ENCODE peak calls at places on chromosomes 5 and 9, in five cellular contexts. U is astrocyte of the spinal cord, K is D721Med, Z is spleen, B is prostate gland. F is an unnamed sample.

GRCh38 chr5:74412064-74412463 is 228.5 kb downstream of the ENC1 start:
- DNase-seq in U (no peak), K (no peak), Z (no peak), B (no peak), F (no peak)

GRCh38 chr9:78982849-78983248 is 588.9 kb upstream of the TLE4 start:
- DNase-seq in U (peak), K (no peak), Z (no peak), B (no peak), F (no peak)

GRCh38 chr5:24916863-24917262 is 272.1 kb upstream of the CDH10 start:
- DNase-seq in U (no peak), K (no peak), Z (no peak), B (no peak), F (no peak)

GRCh38 chr5:5422819-5423515 is 490 bp downstream of the ICE1 start:
- DNase-seq in U (no peak), K (no peak), Z (no peak), B (no peak), F (no peak)

GRCh38 chr5:175436403-175436802 is 7.6 kb downstream of the DRD1 start:
- DNase-seq in U (no peak), K (no peak), Z (no peak), B (no peak), F (no peak)

GRCh38 chr9:109498195-109499060 is at the start of gene PTPN3:
- DNase-seq in U (no peak), K (no peak), Z (no peak), B (no peak), F (no peak)

GRCh38 chr5:109388407-109388806 is 21.4 kb downstream of the PJA2 start:
- DNase-seq in U (peak), K (no peak), Z (no peak), B (no peak), F (peak)

GRCh38 chr9:16824545-16825041 is 45.9 kb downstream of the BNC2 start:
- DNase-seq in U (peak), K (no peak), Z (no peak), B (peak), F (peak)

GRCh38 chr5:72363146-72363802 is 43.1 kb downstream of the PTCD2 start:
- DNase-seq in U (peak), K (no peak), Z (no peak), B (no peak), F (peak)

GRCh38 chr9:125472926-125473701 is 211.5 kb downstream of the GAPVD1 start:
- DNase-seq in U (peak), K (no peak), Z (no peak), B (no peak), F (peak)

GRCh38 chr5:151171521-151171920 is 13.9 kb upstream of the ANXA6 start:
- DNase-seq in U (no peak), K (no peak), Z (no peak), B (no peak), F (no peak)

GRCh38 chr9:120920495-120921178 is 6.0 kb downstream of the TRAF1 start:
- DNase-seq in U (no peak), K (no peak), Z (no peak), B (no peak), F (no peak)

GRCh38 chr9:133277467-133277866 is 2.5 kb upstream of the ABO start:
- DNase-seq in U (no peak), K (no peak), Z (no peak), B (no peak), F (no peak)

GRCh38 chr5:61641748-61642565 is 309.9 kb downstream of the ZSWIM6 start:
- DNase-seq in U (no peak), K (no peak), Z (no peak), B (no peak), F (peak)

GRCh38 chr5:53480474-53481353 is at the start of gene FST:
- DNase-seq in U (peak), K (no peak), Z (peak), B (no peak), F (peak)

GRCh38 chr9:134225186-134225585 is 60.8 kb upstream of the RNU6ATAC start:
- DNase-seq in U (no peak), K (no peak), Z (peak), B (no peak), F (no peak)

GRCh38 chr9:80797841-80798688 is 891.3 kb downstream of the TLE1 start:
- DNase-seq in U (peak), K (no peak), Z (no peak), B (peak), F (peak)

GRCh38 chr5:173875189-173875588 is 13.0 kb upstream of the CPEB4 start:
- DNase-seq in U (no peak), K (no peak), Z (no peak), B (no peak), F (no peak)

GRCh38 chr5:116865651-116866050 is 291.0 kb upstream of the SEMA6A start:
- DNase-seq in U (no peak), K (no peak), Z (no peak), B (no peak), F (no peak)

GRCh38 chr9:113328045-113328782 is 11.9 kb downstream of the WDR31 start:
- DNase-seq in U (no peak), K (no peak), Z (no peak), B (no peak), F (no peak)
- TF ChIP-seq CTCF in U (no peak), K (no peak), Z (no peak), B (no peak), F (no peak)

DNA sequence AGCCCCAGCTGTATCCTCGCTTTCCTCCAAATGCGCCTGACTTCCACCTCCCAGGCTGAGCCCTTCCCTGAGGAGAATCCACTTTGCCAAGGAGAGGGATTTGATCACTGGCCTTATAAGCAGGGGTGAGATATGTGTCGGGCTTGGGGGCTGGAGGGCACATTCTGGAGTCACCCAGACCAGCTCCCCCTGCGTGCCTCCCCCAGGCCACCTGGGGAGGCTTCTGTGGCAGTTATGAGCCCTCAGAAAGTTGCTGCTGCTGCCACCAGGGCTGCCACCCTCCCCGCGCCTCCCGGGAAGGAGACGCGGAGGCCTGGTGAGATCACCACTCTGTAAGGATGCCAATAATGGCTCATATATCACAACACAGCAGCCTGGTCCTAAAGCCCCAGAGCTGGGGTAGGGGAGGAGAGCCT is 211.5 kb downstream of the PAPPA start:
- DNase-seq in U (peak), K (no peak), Z (no peak), B (peak), F (peak)
- TF ChIP-seq CTCF in U (peak), K (no peak), Z (no peak), B (no peak), F (peak)

GRCh38 chr9:21993893-21994525 is at the start of gene CDKN2A:
- DNase-seq in U (no peak), K (no peak), Z (peak), B (no peak), F (no peak)
- TF ChIP-seq CTCF in U (no peak), K (no peak), Z (no peak), B (no peak), F (no peak)

GRCh38 chr9:88043647-88044046 is 69.3 kb upstream of the CDK20 start:
- DNase-seq in U (no peak), K (no peak), Z (no peak), B (no peak), F (no peak)

GRCh38 chr9:88037285-88037845 is 63.0 kb upstream of the CDK20 start:
- DNase-seq in U (no peak), K (no peak), Z (no peak), B (no peak), F (no peak)

GRCh38 chr9:88045686-88046085 is 71.4 kb upstream of the CDK20 start:
- DNase-seq in U (no peak), K (no peak), Z (no peak), B (no peak), F (no peak)

GRCh38 chr9:88044200-88044599 is 69.9 kb upstream of the CDK20 start:
- DNase-seq in U (no peak), K (no peak), Z (no peak), B (no peak), F (no peak)

DNA sequence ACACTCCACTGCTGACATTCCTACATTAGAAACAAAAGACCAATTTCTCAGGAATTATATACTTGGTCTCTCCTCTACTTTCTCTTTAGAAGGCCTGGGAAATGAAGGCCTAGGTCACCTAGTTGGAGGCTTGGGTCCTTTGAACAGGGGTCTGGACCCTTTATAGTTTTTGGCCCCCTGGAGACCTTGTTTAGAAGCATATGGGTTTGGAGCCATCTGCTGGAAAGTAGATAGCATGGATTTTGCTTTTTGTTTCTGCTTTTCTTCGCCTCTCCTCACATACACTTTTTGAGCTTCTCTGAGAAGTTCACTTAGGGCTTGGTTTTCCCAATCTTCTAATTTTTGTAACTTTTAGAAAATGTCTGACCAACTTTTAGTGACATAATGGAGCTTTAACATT is 67.1 kb upstream of the CDK20 start:
- DNase-seq in U (no peak), K (no peak), Z (no peak), B (no peak), F (peak)
- TF ChIP-seq CTCF in U (peak), K (peak), Z (no peak), B (peak), F (peak)

GRCh38 chr5:101728933-101729332 is 567.2 kb downstream of the SLCO4C1 start:
- DNase-seq in U (no peak), K (no peak), Z (no peak), B (no peak), F (no peak)
- TF ChIP-seq CTCF in U (peak), K (peak), Z (no peak), B (no peak), F (no peak)

DNA sequence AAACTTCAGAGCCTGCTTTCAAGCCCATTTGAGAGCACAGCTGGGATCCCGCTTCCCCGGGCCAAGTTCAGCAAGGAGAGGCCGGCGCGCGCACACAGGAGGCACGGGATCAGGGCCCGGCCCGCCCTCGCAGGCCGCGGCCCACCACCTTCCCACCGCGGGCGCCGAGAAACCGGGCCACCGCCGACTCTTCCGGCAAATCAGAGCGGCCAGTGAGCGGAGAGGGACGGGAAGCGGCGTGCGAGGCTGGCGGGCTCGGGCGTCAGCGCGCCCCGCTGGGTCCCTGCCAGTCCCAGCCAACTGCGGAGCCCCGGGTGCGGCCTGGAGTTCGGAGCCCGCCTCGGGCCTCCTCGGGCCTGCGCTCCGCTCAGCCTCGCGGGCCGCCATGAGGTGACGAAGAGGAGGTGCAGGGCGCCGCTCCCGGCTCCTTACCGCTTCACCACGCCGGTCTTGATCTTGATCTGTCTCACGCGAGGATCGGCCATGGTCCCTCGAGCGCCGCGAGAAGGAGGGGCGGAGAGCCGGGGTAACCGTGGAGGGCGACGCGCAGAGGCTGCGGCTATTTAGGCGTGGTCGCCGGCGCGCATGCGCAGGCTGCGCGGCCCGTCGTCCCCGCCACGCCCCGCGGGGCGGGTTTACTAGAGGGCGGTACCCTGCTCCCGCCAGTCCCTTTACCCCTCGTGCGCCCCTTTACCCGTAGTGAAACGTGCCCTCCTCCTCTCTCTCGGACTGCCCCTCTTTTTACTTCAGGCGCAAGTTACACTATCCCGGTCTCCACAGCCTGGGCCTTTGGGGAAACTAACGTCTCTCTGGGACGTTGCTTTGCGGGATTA is at the start of gene TBCA:
- DNase-seq in U (peak), K (peak), Z (peak), B (peak), F (peak)
- TF ChIP-seq CTCF in U (no peak), K (no peak), Z (no peak), B (peak), F (peak)

DNA sequence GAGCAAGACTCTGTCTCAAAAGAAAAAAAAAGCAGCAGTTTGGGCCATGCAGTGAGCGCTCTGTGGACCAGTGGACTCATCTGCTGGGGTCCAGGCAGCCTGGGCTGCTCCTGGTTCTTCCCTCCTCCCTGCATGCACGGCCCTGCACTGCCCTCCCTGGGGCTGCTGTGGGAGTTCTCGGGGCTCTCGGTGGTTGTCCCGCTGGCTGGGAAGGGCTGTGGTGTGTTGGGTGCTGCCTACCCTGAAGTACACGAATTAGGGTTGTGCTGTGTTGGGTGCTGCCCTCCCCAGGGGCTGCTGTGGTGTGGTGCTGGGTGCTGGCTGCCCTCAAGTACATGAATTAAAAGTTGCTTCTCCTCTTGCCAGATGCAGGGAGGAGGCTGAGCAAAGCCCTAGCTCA is 18.3 kb upstream of the CLPTM1L start:
- DNase-seq in U (no peak), K (no peak), Z (peak), B (no peak), F (no peak)
- TF ChIP-seq CTCF in U (no peak), K (no peak), Z (no peak), B (no peak), F (no peak)

GRCh38 chr9:124015091-124015660 is 3.6 kb downstream of the LHX2 start:
- DNase-seq in U (no peak), K (no peak), Z (peak), B (no peak), F (no peak)

GRCh38 chr9:124011460-124012301 is at the start of gene LHX2:
- DNase-seq in U (peak), K (peak), Z (peak), B (no peak), F (peak)

GRCh38 chr9:124012368-124013262 is 1.0 kb downstream of the LHX2 start:
- DNase-seq in U (no peak), K (no peak), Z (peak), B (no peak), F (no peak)

GRCh38 chr9:124014355-124015026 is 2.9 kb downstream of the LHX2 start:
- DNase-seq in U (no peak), K (no peak), Z (peak), B (no peak), F (no peak)

GRCh38 chr9:124013263-124014211 is 2.0 kb downstream of the LHX2 start:
- DNase-seq in U (no peak), K (no peak), Z (peak), B (no peak), F (no peak)
- TF ChIP-seq CTCF in U (no peak), K (no peak), Z (no peak), B (no peak), F (no peak)

DNA sequence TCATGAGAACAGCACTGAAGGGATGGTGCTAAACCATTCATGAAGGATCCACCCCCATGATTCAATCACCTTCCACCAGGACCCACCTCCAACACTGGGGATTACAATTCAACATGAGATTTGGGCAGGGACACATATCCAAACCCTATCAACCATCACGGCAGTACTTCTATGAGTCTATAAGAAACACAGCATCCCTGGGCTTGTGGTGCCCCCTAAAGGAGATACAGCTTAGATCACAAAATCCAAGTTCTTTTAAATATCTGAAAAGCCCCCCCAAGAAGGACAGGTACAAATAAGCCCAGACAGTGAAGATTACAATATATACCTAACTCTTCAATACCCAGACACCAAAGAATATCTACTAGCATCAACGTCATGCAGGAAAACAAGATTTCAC is 233.7 kb upstream of the ADRA1B start:
- DNase-seq in U (no peak), K (no peak), Z (no peak), B (no peak), F (peak)
- TF ChIP-seq CTCF in U (no peak), K (no peak), Z (no peak), B (no peak), F (no peak)

GRCh38 chr5:157108961-157109360 is at the start of gene HAVCR2:
- DNase-seq in U (no peak), K (no peak), Z (peak), B (peak), F (no peak)
- TF ChIP-seq CTCF in U (no peak), K (no peak), Z (no peak), B (no peak), F (no peak)

F was measured in fibroblast of the aortic adventitia.